ENCODE peak calls at places on chromosomes 3 and 15, in four cellular contexts. B, H, Q and O are unnamed samples.

GRCh38 chr3:136819784-136820640 is 1.1 kb downstream of the SLC35G2 start:
- DNase-seq in B (peak; percentile 65), H (peak; percentile 82), Q (no peak), O (no peak)

GRCh38 chr3:181326637-181327223 is 337.2 kb upstream of the DNAJC19 start:
- DNase-seq in B (peak; percentile 10), H (peak; percentile 30), Q (peak; percentile 57), O (peak; percentile 34)

GRCh38 chr15:31353931-31354330 is 27.3 kb downstream of the KLF13 start:
- DNase-seq in B (no peak), H (no peak), Q (no peak), O (no peak)

GRCh38 chr15:93121089-93121488 is 32.1 kb upstream of the RGMA start:
- DNase-seq in B (no peak), H (no peak), Q (no peak), O (no peak)

GRCh38 chr15:82942691-82943090 is 9.8 kb downstream of the HOMER2 start:
- DNase-seq in B (no peak), H (peak; percentile 89), Q (no peak), O (no peak)

GRCh38 chr3:13010770-13011169 is 62.5 kb downstream of the IQSEC1 start:
- DNase-seq in B (no peak), H (no peak), Q (peak; percentile 36), O (no peak)

GRCh38 chr3:99499235-99499798 is 139.1 kb upstream of the COL8A1 start:
- DNase-seq in B (peak; percentile 30), H (peak; percentile 56), Q (peak; percentile 15), O (peak; percentile 23)

GRCh38 chr3:37375184-37376120 is 201.1 kb upstream of the LRRFIP2 start:
- DNase-seq in B (no peak), H (no peak), Q (no peak), O (no peak)

GRCh38 chr3:38565339-38566214 is 69.4 kb downstream of the EXOG start:
- DNase-seq in B (no peak), H (no peak), Q (no peak), O (no peak)

GRCh38 chr3:61936344-61936937 is 375.1 kb downstream of the PTPRG start:
- DNase-seq in B (peak; percentile 34), H (no peak), Q (peak; percentile 38), O (peak; percentile 35)

GRCh38 chr3:118244761-118245160 is 789.9 kb downstream of the IGSF11 start:
- DNase-seq in B (no peak), H (no peak), Q (no peak), O (no peak)

GRCh38 chr15:58330836-58331561 is 100.8 kb upstream of the LIPC start:
- DNase-seq in B (no peak), H (no peak), Q (peak; percentile 19), O (no peak)

GRCh38 chr15:86915811-86916331 is 836.2 kb downstream of the AGBL1 start:
- DNase-seq in B (peak; percentile 29), H (peak; percentile 7), Q (peak; percentile 8), O (no peak)

GRCh38 chr15:64430000-64430735 is 30.2 kb upstream of the ZNF609 start:
- DNase-seq in B (no peak), H (no peak), Q (no peak), O (peak; percentile 22)

GRCh38 chr3:127212711-127213110 is 19.8 kb downstream of the PRR23E start:
- DNase-seq in B (no peak), H (no peak), Q (no peak), O (no peak)

GRCh38 chr15:46213551-46213950 is 578.7 kb downstream of the SQOR start:
- DNase-seq in B (no peak), H (no peak), Q (no peak), O (no peak)

GRCh38 chr3:135918600-135918999 is 46.9 kb upstream of the PPP2R3A start:
- DNase-seq in B (no peak), H (no peak), Q (no peak), O (no peak)

GRCh38 chr3:33777996-33778395 is 20.4 kb upstream of the PDCD6IP start:
- DNase-seq in B (no peak), H (no peak), Q (no peak), O (no peak)

GRCh38 chr3:33779751-33780150 is 18.7 kb upstream of the PDCD6IP start:
- DNase-seq in B (no peak), H (no peak), Q (no peak), O (no peak)

GRCh38 chr3:33773627-33774026 is 24.8 kb upstream of the PDCD6IP start:
- DNase-seq in B (peak; percentile 3), H (no peak), Q (no peak), O (no peak)

DNA sequence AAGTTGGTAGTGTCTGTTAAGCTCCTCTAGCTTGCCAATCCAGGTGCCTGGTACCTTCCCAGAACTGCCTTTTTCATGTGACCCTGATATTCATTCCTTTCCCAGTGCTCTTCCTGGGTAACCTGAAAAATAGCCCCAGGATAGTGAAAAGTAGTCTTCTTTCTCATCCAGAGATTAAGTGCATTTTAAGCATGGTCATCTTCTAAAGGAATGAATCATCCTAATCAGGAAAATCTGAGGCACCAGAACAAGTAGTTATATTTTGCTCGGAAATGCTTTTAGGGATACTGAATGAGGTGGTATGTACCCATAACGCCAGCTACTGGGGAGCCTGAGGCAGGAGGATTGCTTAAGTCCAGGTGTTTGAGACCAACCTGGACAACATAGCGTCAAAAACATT is 23.1 kb upstream of the PDCD6IP start:
- DNase-seq in B (no peak), H (no peak), Q (no peak), O (no peak)
- TF ChIP-seq CTCF in B (no peak), H (no peak), Q (no peak), O (no peak)

GRCh38 chr3:6989608-6990291 is 128.8 kb downstream of the GRM7 start:
- DNase-seq in B (no peak), H (no peak), Q (no peak), O (no peak)

GRCh38 chr3:6994081-6994668 is 133.3 kb downstream of the GRM7 start:
- DNase-seq in B (no peak), H (no peak), Q (peak; percentile 3), O (no peak)
- TF ChIP-seq CTCF in B (peak; percentile 14), H (no peak), Q (peak; percentile 52), O (no peak)

GRCh38 chr3:191593486-191593885 is 132.5 kb downstream of the PYDC2 start:
- DNase-seq in B (no peak), H (no peak), Q (no peak), O (no peak)
- TF ChIP-seq CTCF in B (no peak), H (no peak), Q (no peak), O (no peak)

DNA sequence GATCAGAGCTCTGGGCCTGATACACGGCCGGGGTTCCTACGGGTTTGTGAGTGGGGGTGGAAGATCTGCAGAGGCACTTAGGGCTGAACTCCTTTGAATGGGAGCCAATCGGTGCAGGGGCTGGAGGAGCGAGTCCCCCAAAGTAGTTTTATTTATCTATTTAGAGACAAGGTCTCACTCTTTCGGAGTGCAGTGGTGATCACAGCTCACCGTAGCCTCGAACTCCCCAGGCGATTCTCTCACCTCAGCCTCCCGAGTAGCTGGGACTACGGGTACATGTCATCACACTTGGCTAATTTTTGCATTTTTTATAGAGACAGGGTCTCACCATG is 1.6 kb upstream of the CELSR3 start:
- DNase-seq in B (no peak), H (no peak), Q (no peak), O (no peak)
- TF ChIP-seq CTCF in B (no peak), H (peak; percentile 11), Q (peak; percentile 37), O (no peak)

DNA sequence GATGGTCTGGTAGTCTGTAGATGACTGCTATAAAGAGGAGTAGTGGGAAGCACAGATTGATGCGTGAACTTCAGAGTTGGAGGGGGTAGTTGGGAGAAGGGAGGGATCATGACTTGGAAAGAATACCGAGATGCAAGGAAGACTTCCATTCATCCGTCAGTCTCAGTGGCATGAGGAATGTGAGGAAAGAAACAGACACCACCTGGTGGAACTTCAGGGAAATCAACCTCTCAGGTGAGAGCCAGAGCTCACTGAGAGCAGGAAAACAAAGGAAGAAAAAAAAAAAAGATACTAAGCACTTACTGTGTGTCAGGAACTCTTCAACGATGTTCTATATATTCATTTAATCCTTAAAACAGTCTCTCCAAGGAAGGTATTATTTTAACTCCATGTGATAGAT is 172.4 kb downstream of the OXSM start:
- DNase-seq in B (no peak), H (peak; percentile 35), Q (peak; percentile 4), O (no peak)
- TF ChIP-seq CTCF in B (peak; percentile 24), H (peak; percentile 34), Q (peak; percentile 49), O (no peak)

GRCh38 chr15:22224241-22224671 is 143.9 kb downstream of the OR4M2 start:
- DNase-seq in B (no peak), H (no peak), Q (peak; percentile 50), O (no peak)
- TF ChIP-seq CTCF in B (no peak), H (no peak), Q (peak; percentile 62), O (peak; percentile 7)

GRCh38 chr15:90018216-90018831 is 17.2 kb downstream of the ZNF710 start:
- DNase-seq in B (no peak), H (no peak), Q (no peak), O (no peak)
- TF ChIP-seq CTCF in B (no peak), H (no peak), Q (no peak), O (no peak)